ENCODE peak calls at places on chromosomes 12 and 14, in six cellular contexts. One of them, this sample, is unnamed.

GRCh38 chr12:78898416-78898815 is 33.8 kb downstream of the SYT1 start:
- DNase-seq in fibroblast of lung: peak; percentile 68
- DNase-seq in caudate nucleus: no peak
- DNase-seq in body of pancreas: peak; percentile 26
- DNase-seq in WERI-Rb-1: no peak
- DNase-seq in heart right ventricle: peak; percentile 47
- DNase-seq in this sample: no peak

GRCh38 chr12:12007001-12007712 is 63.6 kb upstream of the BCL2L14 start:
- DNase-seq in heart right ventricle: no peak
- DNase-seq in caudate nucleus: no peak
- DNase-seq in fibroblast of lung: peak; percentile 7
- DNase-seq in body of pancreas: no peak
- DNase-seq in WERI-Rb-1: no peak
- DNase-seq in this sample: no peak

GRCh38 chr14:35213869-35214387 is 78.3 kb upstream of the PSMA6 start:
- DNase-seq in body of pancreas: no peak
- DNase-seq in heart right ventricle: no peak
- DNase-seq in fibroblast of lung: peak; percentile 58
- DNase-seq in WERI-Rb-1: no peak
- DNase-seq in caudate nucleus: no peak
- DNase-seq in this sample: no peak

GRCh38 chr12:127509066-127509778 is 757.7 kb upstream of the TMEM132C start:
- DNase-seq in WERI-Rb-1: no peak
- DNase-seq in body of pancreas: no peak
- DNase-seq in heart right ventricle: no peak
- DNase-seq in caudate nucleus: no peak
- DNase-seq in fibroblast of lung: peak; percentile 16
- DNase-seq in this sample: no peak

GRCh38 chr12:103930787-103931536 is 752 bp downstream of the HSP90B1 start:
- DNase-seq in body of pancreas: peak; percentile 59
- DNase-seq in caudate nucleus: no peak
- DNase-seq in fibroblast of lung: peak; percentile 63
- DNase-seq in heart right ventricle: peak; percentile 38
- DNase-seq in WERI-Rb-1: peak; percentile 16
- DNase-seq in this sample: peak; percentile 20

GRCh38 chr14:20516921-20517320 is 11.6 kb downstream of the RNASE10 start:
- DNase-seq in caudate nucleus: no peak
- DNase-seq in WERI-Rb-1: no peak
- DNase-seq in fibroblast of lung: peak; percentile 58
- DNase-seq in body of pancreas: no peak
- DNase-seq in heart right ventricle: no peak
- DNase-seq in this sample: no peak

GRCh38 chr14:91396959-91397815 is 20.4 kb downstream of the CCDC88C start:
- DNase-seq in body of pancreas: peak; percentile 54
- DNase-seq in heart right ventricle: no peak
- DNase-seq in caudate nucleus: no peak
- DNase-seq in WERI-Rb-1: peak; percentile 63
- DNase-seq in fibroblast of lung: no peak
- DNase-seq in this sample: no peak

GRCh38 chr12:52740591-52740990 is 36.6 kb downstream of the KRT76 start:
- DNase-seq in heart right ventricle: no peak
- DNase-seq in body of pancreas: no peak
- DNase-seq in WERI-Rb-1: no peak
- DNase-seq in caudate nucleus: no peak
- DNase-seq in fibroblast of lung: no peak
- DNase-seq in this sample: no peak

GRCh38 chr14:104280902-104281767 is 142.7 kb downstream of the KIF26A start:
- DNase-seq in heart right ventricle: no peak
- DNase-seq in caudate nucleus: no peak
- DNase-seq in body of pancreas: peak; percentile 1
- DNase-seq in WERI-Rb-1: no peak
- DNase-seq in fibroblast of lung: no peak
- DNase-seq in this sample: no peak

GRCh38 chr12:90909069-90909676 is 45.8 kb downstream of the CCER1 start:
- DNase-seq in WERI-Rb-1: peak; percentile 59
- DNase-seq in body of pancreas: peak; percentile 19
- DNase-seq in fibroblast of lung: peak; percentile 69
- DNase-seq in caudate nucleus: no peak
- DNase-seq in heart right ventricle: no peak
- DNase-seq in this sample: no peak

GRCh38 chr14:102066041-102066451 is 20.8 kb downstream of the HSP90AA1 start:
- DNase-seq in heart right ventricle: no peak
- DNase-seq in WERI-Rb-1: no peak
- DNase-seq in caudate nucleus: no peak
- DNase-seq in body of pancreas: no peak
- DNase-seq in fibroblast of lung: no peak
- DNase-seq in this sample: no peak

GRCh38 chr14:22918809-22919600 is at the start of gene RBM23:
- DNase-seq in WERI-Rb-1: peak; percentile 99
- DNase-seq in heart right ventricle: peak; percentile 99
- DNase-seq in fibroblast of lung: peak; percentile 100
- DNase-seq in caudate nucleus: peak; percentile 100
- DNase-seq in body of pancreas: peak; percentile 100
- DNase-seq in this sample: peak; percentile 100

GRCh38 chr14:54478621-54479215 is 10.1 kb downstream of the GMFB start:
- DNase-seq in fibroblast of lung: no peak
- DNase-seq in heart right ventricle: no peak
- DNase-seq in caudate nucleus: no peak
- DNase-seq in body of pancreas: no peak
- DNase-seq in WERI-Rb-1: no peak
- DNase-seq in this sample: no peak

GRCh38 chr12:67752226-67752732 is 103.7 kb downstream of the DYRK2 start:
- DNase-seq in heart right ventricle: no peak
- DNase-seq in fibroblast of lung: no peak
- DNase-seq in WERI-Rb-1: no peak
- DNase-seq in caudate nucleus: no peak
- DNase-seq in body of pancreas: no peak
- DNase-seq in this sample: no peak

GRCh38 chr14:22168092-22168955 is 420.7 kb downstream of the DAD1 start:
- DNase-seq in fibroblast of lung: peak; percentile 65
- DNase-seq in body of pancreas: no peak
- DNase-seq in heart right ventricle: no peak
- DNase-seq in WERI-Rb-1: no peak
- DNase-seq in caudate nucleus: no peak
- DNase-seq in this sample: no peak

GRCh38 chr12:27821259-27821973 is 41.4 kb upstream of the MANSC4 start:
- DNase-seq in fibroblast of lung: peak; percentile 86
- DNase-seq in body of pancreas: peak; percentile 67
- DNase-seq in WERI-Rb-1: peak; percentile 39
- DNase-seq in heart right ventricle: no peak
- DNase-seq in caudate nucleus: no peak
- DNase-seq in this sample: no peak

GRCh38 chr14:99674064-99674650 is 9.9 kb upstream of the CYP46A1 start:
- DNase-seq in heart right ventricle: no peak
- DNase-seq in caudate nucleus: no peak
- DNase-seq in body of pancreas: no peak
- DNase-seq in fibroblast of lung: no peak
- DNase-seq in WERI-Rb-1: no peak
- DNase-seq in this sample: no peak

GRCh38 chr12:92745874-92746553 is 43.2 kb downstream of the PLEKHG7 start:
- DNase-seq in fibroblast of lung: peak; percentile 98
- DNase-seq in body of pancreas: peak; percentile 54
- DNase-seq in WERI-Rb-1: no peak
- DNase-seq in heart right ventricle: peak; percentile 71
- DNase-seq in caudate nucleus: peak; percentile 67
- DNase-seq in this sample: peak; percentile 50

GRCh38 chr12:132284618-132285310 is 44.6 kb downstream of the GALNT9 start:
- DNase-seq in WERI-Rb-1: no peak
- DNase-seq in heart right ventricle: no peak
- DNase-seq in caudate nucleus: no peak
- DNase-seq in fibroblast of lung: no peak
- DNase-seq in body of pancreas: no peak
- DNase-seq in this sample: no peak

GRCh38 chr12:3933074-3933818 is 60.0 kb upstream of the PARP11 start:
- DNase-seq in heart right ventricle: no peak
- DNase-seq in WERI-Rb-1: no peak
- DNase-seq in caudate nucleus: no peak
- DNase-seq in body of pancreas: no peak
- DNase-seq in fibroblast of lung: no peak
- DNase-seq in this sample: no peak

GRCh38 chr12:90090929-90091651 is 382.5 kb upstream of the ATP2B1 start:
- DNase-seq in body of pancreas: peak; percentile 19
- DNase-seq in fibroblast of lung: peak; percentile 96
- DNase-seq in caudate nucleus: no peak
- DNase-seq in WERI-Rb-1: peak; percentile 68
- DNase-seq in heart right ventricle: no peak
- DNase-seq in this sample: no peak

DNA sequence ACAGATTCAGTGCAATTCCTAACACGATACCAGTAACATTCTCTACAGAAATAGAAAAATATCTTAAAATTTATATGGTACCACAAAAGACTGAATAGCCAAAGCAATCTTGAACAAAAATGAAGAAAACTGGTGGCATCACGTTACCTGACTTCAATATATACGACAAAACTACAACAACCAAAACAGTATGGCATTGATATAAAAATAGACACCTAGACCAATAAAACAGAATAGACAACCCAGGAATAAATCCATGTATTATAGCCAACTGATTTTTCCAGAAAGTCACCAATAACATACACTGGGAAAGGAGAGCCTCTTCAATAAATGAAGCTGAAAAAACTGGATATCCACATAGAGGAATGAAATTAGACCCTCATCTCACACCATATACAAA is 5.7 kb downstream of the KLRK1 start:
- DNase-seq in body of pancreas: no peak
- DNase-seq in WERI-Rb-1: no peak
- DNase-seq in heart right ventricle: no peak
- DNase-seq in fibroblast of lung: no peak
- DNase-seq in caudate nucleus: no peak
- DNase-seq in this sample: no peak
- H3K27ac ChIP-seq in body of pancreas: no peak overlapping the region
- H3K27ac ChIP-seq in WERI-Rb-1: no peak overlapping the region
- H3K27ac ChIP-seq in heart right ventricle: no peak overlapping the region
- H3K27ac ChIP-seq in fibroblast of lung: no peak overlapping the region
- H3K27ac ChIP-seq in caudate nucleus: no peak overlapping the region
- H3K27ac ChIP-seq in this sample: no peak overlapping the region

DNA sequence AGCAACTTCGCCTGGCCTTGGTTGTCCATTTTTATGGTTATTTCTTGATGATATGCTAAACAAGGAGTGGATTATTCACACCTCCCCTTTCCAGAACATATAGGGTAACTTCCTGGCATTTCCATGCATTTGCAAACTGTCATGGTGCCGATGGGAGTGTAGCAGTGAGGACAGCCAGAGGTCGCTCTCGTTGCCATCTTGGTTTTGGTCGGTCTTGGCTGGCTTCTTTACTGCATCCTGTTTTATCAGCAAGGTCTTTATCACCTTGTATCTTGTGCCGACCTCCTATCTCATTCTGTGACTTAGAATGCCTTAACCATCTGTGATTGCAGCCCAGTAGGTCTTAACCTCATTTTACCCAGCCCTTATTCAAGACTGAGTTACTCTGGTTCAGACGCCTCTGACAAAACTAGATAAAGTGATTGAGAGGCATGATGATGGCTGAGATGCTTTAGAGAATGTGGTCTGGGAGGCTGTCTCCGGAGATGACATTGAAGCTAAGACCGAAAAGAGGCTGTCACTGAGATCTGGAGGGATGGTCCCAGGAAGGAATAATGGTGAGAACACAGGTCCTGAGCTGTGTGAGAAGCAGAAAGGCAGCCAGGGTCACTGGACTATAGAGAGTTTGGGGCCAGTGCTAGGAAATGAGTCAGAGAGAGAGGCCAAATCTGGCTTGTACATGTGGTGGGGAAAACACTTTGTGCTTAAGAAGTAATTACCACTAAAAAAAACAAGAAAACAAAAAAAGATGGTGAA is 2.9 kb downstream of the GLT1D1 start:
- DNase-seq in fibroblast of lung: no peak
- DNase-seq in heart right ventricle: no peak
- DNase-seq in WERI-Rb-1: no peak
- DNase-seq in caudate nucleus: no peak
- DNase-seq in body of pancreas: no peak
- DNase-seq in this sample: no peak
- H3K27ac ChIP-seq in fibroblast of lung: no peak overlapping the region
- H3K27ac ChIP-seq in heart right ventricle: no peak overlapping the region
- H3K27ac ChIP-seq in WERI-Rb-1: no peak overlapping the region
- H3K27ac ChIP-seq in caudate nucleus: no peak overlapping the region
- H3K27ac ChIP-seq in body of pancreas: no peak overlapping the region
- H3K27ac ChIP-seq in this sample: no peak overlapping the region

DNA sequence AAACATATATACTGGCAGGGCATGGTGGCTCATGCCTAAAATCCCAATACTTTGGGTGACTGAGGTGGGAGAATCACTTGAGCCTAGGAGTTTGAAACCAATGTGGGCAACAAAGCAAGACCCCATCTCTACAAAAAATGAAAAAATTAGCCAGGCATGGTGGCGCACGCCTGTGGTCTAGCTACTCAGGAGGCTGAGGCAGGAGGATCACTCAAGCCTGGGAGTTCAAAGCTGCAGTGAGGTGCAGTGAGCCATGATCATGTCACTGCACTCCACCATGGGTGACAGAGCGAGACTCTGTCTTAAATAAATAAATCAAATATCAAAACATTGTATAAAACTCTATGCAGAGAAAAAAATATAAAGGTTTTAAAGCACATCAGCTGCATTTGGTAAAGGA is 5.2 kb downstream of the FMNL3 start:
- DNase-seq in fibroblast of lung: no peak
- DNase-seq in caudate nucleus: no peak
- DNase-seq in body of pancreas: no peak
- DNase-seq in heart right ventricle: no peak
- DNase-seq in WERI-Rb-1: no peak
- DNase-seq in this sample: no peak
- H3K27ac ChIP-seq in fibroblast of lung: no peak overlapping the region
- H3K27ac ChIP-seq in caudate nucleus: no peak overlapping the region
- H3K27ac ChIP-seq in body of pancreas: no peak overlapping the region
- H3K27ac ChIP-seq in heart right ventricle: no peak overlapping the region
- H3K27ac ChIP-seq in WERI-Rb-1: no peak overlapping the region
- H3K27ac ChIP-seq in this sample: no peak overlapping the region

GRCh38 chr12:87816186-87816585 is 213.0 kb downstream of the C12orf50 start:
- DNase-seq in fibroblast of lung: peak; percentile 71
- DNase-seq in WERI-Rb-1: no peak
- DNase-seq in caudate nucleus: no peak
- DNase-seq in body of pancreas: no peak
- DNase-seq in heart right ventricle: no peak
- DNase-seq in this sample: no peak

GRCh38 chr12:87813476-87814234 is 215.5 kb downstream of the C12orf50 start:
- DNase-seq in WERI-Rb-1: no peak
- DNase-seq in heart right ventricle: no peak
- DNase-seq in caudate nucleus: no peak
- DNase-seq in body of pancreas: no peak
- DNase-seq in fibroblast of lung: peak; percentile 73
- DNase-seq in this sample: no peak

GRCh38 chr12:87815738-87816137 is 213.5 kb downstream of the C12orf50 start:
- DNase-seq in heart right ventricle: no peak
- DNase-seq in caudate nucleus: no peak
- DNase-seq in body of pancreas: no peak
- DNase-seq in WERI-Rb-1: no peak
- DNase-seq in fibroblast of lung: no peak
- DNase-seq in this sample: no peak

GRCh38 chr12:87812711-87813110 is 216.5 kb downstream of the C12orf50 start:
- DNase-seq in caudate nucleus: no peak
- DNase-seq in fibroblast of lung: no peak
- DNase-seq in WERI-Rb-1: no peak
- DNase-seq in heart right ventricle: no peak
- DNase-seq in body of pancreas: no peak
- DNase-seq in this sample: no peak

DNA sequence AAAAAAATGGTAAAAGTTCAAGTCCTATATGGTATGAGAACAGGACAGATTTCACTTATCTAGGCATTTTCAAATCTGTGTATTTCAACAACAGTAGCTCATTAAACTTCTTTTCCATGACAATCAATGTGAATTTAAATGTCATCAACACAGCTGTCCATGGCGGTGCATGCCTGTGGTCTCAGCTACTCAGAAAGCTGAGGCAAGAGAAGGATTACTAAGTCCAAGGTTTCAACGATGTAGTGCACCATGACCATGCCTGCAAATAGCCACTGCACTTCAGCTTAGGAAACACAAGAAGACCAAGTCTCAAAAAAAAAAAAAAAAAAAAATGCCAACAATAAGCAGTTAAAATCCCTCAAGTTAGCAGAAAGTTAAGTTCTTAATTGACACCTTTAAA is 214.6 kb downstream of the C12orf50 start:
- DNase-seq in fibroblast of lung: no peak
- DNase-seq in heart right ventricle: no peak
- DNase-seq in caudate nucleus: no peak
- DNase-seq in body of pancreas: no peak
- DNase-seq in WERI-Rb-1: no peak
- DNase-seq in this sample: no peak
- H3K27ac ChIP-seq in fibroblast of lung: no peak overlapping the region
- H3K27ac ChIP-seq in heart right ventricle: no peak overlapping the region
- H3K27ac ChIP-seq in caudate nucleus: no peak overlapping the region
- H3K27ac ChIP-seq in body of pancreas: no peak overlapping the region
- H3K27ac ChIP-seq in WERI-Rb-1: no peak overlapping the region
- H3K27ac ChIP-seq in this sample: no peak overlapping the region